ENCODE peak calls at places on chromosome 3, in four cellular contexts. E is NCI-H1417; A is stimulated activated CD4-positive, alpha-beta T cell treated with anti-CD3 and anti-CD28 coated beads, Interleukin-1b, Interleukin-23, amount 100 ng/mL, for 24 hours; N is COLO829. U is an unnamed sample.

GRCh38 chr3:15768421-15769255 is 29.1 kb downstream of the ANKRD28 start:
- DNase-seq in E (no peak), A (no peak), N (peak), U (no peak)

GRCh38 chr3:15646924-15647511 is 45.5 kb downstream of the BTD start:
- DNase-seq in E (no peak), A (no peak), N (peak), U (no peak)

GRCh38 chr3:173938159-173938558 is 540.6 kb downstream of the NLGN1 start:
- DNase-seq in E (no peak), A (no peak), N (no peak), U (no peak)

GRCh38 chr3:127692501-127693335 is 20.0 kb downstream of the ABTB1 start:
- DNase-seq in E (no peak), A (no peak), N (no peak), U (no peak)

GRCh38 chr3:125694761-125695294 is 99.5 kb upstream of the OSBPL11 start:
- DNase-seq in E (peak), A (no peak), N (no peak), U (no peak)

GRCh38 chr3:113193298-113193697 is 18.1 kb upstream of the BOC start:
- DNase-seq in E (no peak), A (no peak), N (no peak), U (no peak)

GRCh38 chr3:197298858-197299854 is 744 bp upstream of the DLG1 start:
- DNase-seq in E (peak), A (no peak), N (no peak), U (peak)

GRCh38 chr3:46380471-46381215 is 9.9 kb downstream of the CCR5 start:
- DNase-seq in E (no peak), A (no peak), N (no peak), U (no peak)